ENCODE peak calls at places on chromosomes 6 and 20, in four cellular contexts. P is IMR-90, O is K562, L is GM12878. U is an unnamed sample.

GRCh38 chr20:52991783-52992182 is 19.6 kb downstream of the TSHZ2 start:
- DNase-seq in O (no peak), P (no peak), L (no peak), U (no peak)

GRCh38 chr6:129667621-129668020 is 42.4 kb downstream of the ARHGAP18 start:
- DNase-seq in L (no peak), O (no peak), P (peak; percentile 50), U (peak; percentile 92)

GRCh38 chr6:136225496-136225895 is 24.6 kb downstream of the MTFR2 start:
- DNase-seq in L (no peak), O (no peak), P (peak; percentile 31), U (no peak)

GRCh38 chr20:38113401-38114325 is 51.4 kb downstream of the TGM2 start:
- DNase-seq in L (no peak), P (no peak), O (peak; percentile 80), U (no peak)

GRCh38 chr20:6525447-6526303 is 241.8 kb upstream of the BMP2 start:
- DNase-seq in L (no peak), P (peak; percentile 54), O (no peak), U (no peak)

GRCh38 chr6:165231581-165232276 is 77.7 kb downstream of the C6orf118 start:
- DNase-seq in O (no peak), P (no peak), L (no peak), U (no peak)

GRCh38 chr20:41011551-41012067 is 17.0 kb upstream of the TOP1 start:
- DNase-seq in L (peak; percentile 95), P (no peak), O (no peak), U (no peak)

GRCh38 chr20:60395993-60396392 is 437.8 kb downstream of the CDH26 start:
- DNase-seq in O (no peak), L (no peak), P (no peak), U (no peak)

GRCh38 chr6:75460636-75461035 is 33.0 kb downstream of the FILIP1 start:
- DNase-seq in O (no peak), L (no peak), P (peak; percentile 60), U (peak; percentile 52)

GRCh38 chr6:166446567-166447065 is 63.9 kb upstream of the MPC1 start:
- DNase-seq in P (peak; percentile 15), O (no peak), L (no peak), U (no peak)

GRCh38 chr6:155400022-155400965 is 55.3 kb downstream of the NOX3 start:
- DNase-seq in O (no peak), L (no peak), P (no peak), U (no peak)

GRCh38 chr20:50624351-50625016 is 66.9 kb downstream of the RIPOR3 start:
- DNase-seq in L (no peak), P (no peak), O (no peak), U (no peak)

GRCh38 chr6:81752969-81753708 is 658 bp upstream of the TENT5A start:
- DNase-seq in P (peak; percentile 89), O (peak; percentile 88), L (no peak), U (peak; percentile 84)

GRCh38 chr6:46324706-46325105 is 153.9 kb upstream of the ENPP5 start:
- DNase-seq in L (no peak), O (no peak), P (no peak), U (no peak)

GRCh38 chr20:19745584-19745983 is 12.5 kb upstream of the RIN2 start:
- DNase-seq in P (no peak), L (no peak), O (no peak), U (no peak)

GRCh38 chr20:32780749-32781402 is 18.7 kb downstream of the DNMT3B start:
- DNase-seq in O (no peak), L (no peak), P (no peak), U (no peak)

GRCh38 chr6:154539593-154540269 is 29.2 kb upstream of the CNKSR3 start:
- DNase-seq in L (no peak), P (no peak), O (no peak), U (no peak)

GRCh38 chr20:13554076-13554475 is 84.7 kb downstream of the TASP1 start:
- DNase-seq in O (no peak), L (no peak), P (no peak), U (no peak)

GRCh38 chr6:138528137-138528536 is 28.8 kb upstream of the NHSL1 start:
- DNase-seq in O (no peak), P (peak; percentile 34), L (no peak), U (no peak)

GRCh38 chr20:53942121-53942816 is 128.1 kb downstream of the BCAS1 start:
- DNase-seq in L (peak; percentile 63), O (no peak), P (no peak), U (peak; percentile 28)

GRCh38 chr6:86966271-86966670 is 28.9 kb downstream of the HTR1E start:
- DNase-seq in L (no peak), P (no peak), O (no peak), U (no peak)

GRCh38 chr6:159376443-159377182 is 207.4 kb downstream of the FNDC1 start:
- DNase-seq in L (no peak), P (no peak), O (no peak), U (no peak)

GRCh38 chr6:133837801-133838349 is 51.0 kb upstream of the TCF21 start:
- DNase-seq in O (peak; percentile 61), L (no peak), P (no peak), U (peak; percentile 34)

GRCh38 chr6:123295181-123295580 is 299.1 kb downstream of the CLVS2 start:
- DNase-seq in L (no peak), O (no peak), P (no peak), U (no peak)

GRCh38 chr6:19322691-19323470 is 514.3 kb upstream of the ID4 start:
- DNase-seq in L (no peak), O (no peak), P (no peak), U (no peak)

GRCh38 chr6:89921691-89922090 is 27.4 kb downstream of the GJA10 start:
- DNase-seq in L (no peak), P (no peak), O (no peak), U (no peak)

GRCh38 chr6:30282522-30282921 is 44.2 kb upstream of the TRIM39 start:
- DNase-seq in L (no peak), O (no peak), P (no peak), U (no peak)

GRCh38 chr20:4401601-4402000 is 320.1 kb upstream of the PRND start:
- DNase-seq in O (no peak), P (peak; percentile 68), L (no peak), U (peak; percentile 41)

GRCh38 chr6:70307008-70307407 is 4.1 kb upstream of the COL9A1 start:
- DNase-seq in P (no peak), O (peak; percentile 10), L (no peak), U (no peak)

GRCh38 chr6:70314240-70314639 is 11.4 kb upstream of the COL9A1 start:
- DNase-seq in P (no peak), O (no peak), L (no peak), U (no peak)

GRCh38 chr6:70315096-70315751 is 12.3 kb upstream of the COL9A1 start:
- DNase-seq in L (no peak), P (no peak), O (no peak), U (no peak)

GRCh38 chr6:70310063-70310694 is 7.3 kb upstream of the COL9A1 start:
- DNase-seq in P (peak; percentile 53), L (no peak), O (peak; percentile 14), U (peak; percentile 54)

DNA sequence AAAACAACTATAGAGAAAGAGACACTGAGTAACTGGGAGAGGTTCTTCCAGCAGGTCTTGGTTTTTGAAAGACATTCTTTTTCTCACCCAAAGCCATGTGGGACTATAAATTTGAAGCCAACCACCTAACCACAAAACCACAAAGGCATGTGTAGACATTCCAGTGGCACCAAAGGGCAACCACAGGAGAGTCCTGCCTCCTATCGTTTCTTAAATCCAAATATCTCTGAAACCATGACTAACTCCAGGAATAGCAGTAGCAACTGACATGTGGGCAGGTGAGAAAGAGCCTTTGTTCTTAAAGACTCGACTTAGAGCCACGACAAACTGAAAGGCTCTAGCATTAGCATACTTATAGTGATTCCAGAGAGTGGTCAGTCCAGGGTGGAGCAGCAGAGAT is 9.3 kb upstream of the COL9A1 start:
- DNase-seq in L (peak; percentile 8), P (peak; percentile 78), O (no peak), U (no peak)
- TF ChIP-seq FOS in L (no peak), P (no peak), O (no peak), U (no peak)

GRCh38 chr6:144397141-144397540 is 112.0 kb downstream of the UTRN start:
- DNase-seq in O (no peak), L (no peak), P (no peak), U (no peak)
- TF ChIP-seq FOS in O (no peak), L (no peak), P (no peak), U (no peak)

GRCh38 chr6:4778086-4778485 is 1.9 kb downstream of the CDYL start:
- DNase-seq in P (no peak), O (no peak), L (no peak), U (no peak)

GRCh38 chr6:4776493-4776966 is 326 bp downstream of the CDYL start:
- DNase-seq in O (peak; percentile 90), L (no peak), P (no peak), U (peak; percentile 40)

GRCh38 chr6:4775591-4776492 is at the start of gene CDYL:
- DNase-seq in O (peak; percentile 97), P (peak; percentile 85), L (no peak), U (peak; percentile 82)

GRCh38 chr6:4774715-4775590 is 1.3 kb upstream of the CDYL start:
- DNase-seq in L (no peak), O (no peak), P (no peak), U (peak; percentile 22)

GRCh38 chr6:4776967-4777925 is 1.0 kb downstream of the CDYL start:
- DNase-seq in O (peak; percentile 68), L (no peak), P (peak; percentile 39), U (peak; percentile 48)
- TF ChIP-seq FOS in O (no peak), L (no peak), P (no peak), U (no peak)

GRCh38 chr20:61634376-61634775 is 382.3 kb downstream of the CDH4 start:
- DNase-seq in P (no peak), L (no peak), O (no peak), U (no peak)

GRCh38 chr20:61635721-61636455 is 383.8 kb downstream of the CDH4 start:
- DNase-seq in P (no peak), O (no peak), L (no peak), U (no peak)

GRCh38 chr20:61639200-61639599 is 387.1 kb downstream of the CDH4 start:
- DNase-seq in P (peak; percentile 33), O (no peak), L (no peak), U (no peak)

GRCh38 chr20:61640171-61640570 is 388.1 kb downstream of the CDH4 start:
- DNase-seq in P (peak; percentile 26), L (no peak), O (no peak), U (no peak)

DNA sequence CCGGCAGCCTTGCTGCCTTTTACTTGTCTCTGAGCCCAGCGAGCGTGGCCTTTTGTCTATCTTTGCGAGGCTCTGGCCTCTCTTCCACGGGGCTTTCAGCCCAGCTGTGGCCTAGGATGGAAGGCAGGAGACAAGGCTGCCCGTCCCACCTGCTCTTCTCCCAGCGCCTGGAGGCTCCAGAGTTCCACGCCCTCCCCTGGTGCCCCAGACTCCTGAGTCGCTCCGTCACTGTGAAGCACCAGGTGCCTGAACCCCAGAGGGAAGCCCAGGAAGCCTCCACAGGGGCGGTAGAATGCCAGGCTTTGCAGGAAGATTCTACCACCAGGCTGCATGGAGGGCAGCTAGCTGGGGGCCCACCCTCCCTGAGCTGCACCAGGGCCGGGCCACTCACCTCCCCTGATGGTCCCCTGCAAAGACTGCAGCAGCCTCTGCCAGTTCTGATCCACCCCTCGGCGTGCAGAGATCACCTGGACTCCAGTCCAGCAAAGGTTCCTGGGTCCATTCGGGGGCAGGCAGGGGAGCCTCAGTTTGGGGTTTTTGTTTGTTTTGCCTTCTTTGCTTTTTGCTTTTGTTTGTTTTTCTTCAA is 384.6 kb downstream of the CDH4 start:
- DNase-seq in O (no peak), L (no peak), P (no peak), U (no peak)
- TF ChIP-seq FOS in O (no peak), L (no peak), P (no peak), U (no peak)

GRCh38 chr20:25389858-25390537 is 637 bp downstream of the ABHD12 start:
- DNase-seq in P (no peak), L (no peak), O (peak; percentile 67), U (peak; percentile 34)
- TF ChIP-seq FOS in P (no peak), L (no peak), O (no peak), U (no peak)